ENCODE peak calls at places on chromosomes 11 and 22, in eight cellular contexts. A is astrocyte of the spinal cord, I is endodermal cell, R is pancreas, W is GM06990, L is PC-9, T is epithelial cell of proximal tubule, M is HL-60. J is an unnamed sample.

GRCh38 chr11:9527481-9528140 is 45.9 kb upstream of the WEE1 start:
- DNase-seq in T (no peak), W (no peak), I (no peak), A (peak), M (no peak), L (peak), R (no peak), J (no peak)

GRCh38 chr11:35064114-35064800 is 74.7 kb upstream of the CD44 start:
- DNase-seq in M (no peak), I (no peak), W (no peak), T (no peak), R (no peak), L (no peak), A (peak), J (no peak)

GRCh38 chr22:44279059-44279340 is 33.8 kb downstream of the SHISAL1 start:
- DNase-seq in W (no peak), A (no peak), T (no peak), R (no peak), I (no peak), M (no peak), L (no peak), J (no peak)

GRCh38 chr11:24820541-24820940 is 323.7 kb downstream of the LUZP2 start:
- DNase-seq in R (no peak), I (no peak), L (no peak), T (no peak), M (no peak), A (no peak), W (no peak), J (no peak)

GRCh38 chr11:129778877-129779276 is 36.8 kb upstream of the TMEM45B start:
- DNase-seq in W (no peak), I (no peak), A (no peak), M (no peak), R (no peak), L (no peak), T (no peak), J (no peak)

GRCh38 chr22:40020956-40021355 is 26.2 kb downstream of the FAM83F start:
- DNase-seq in M (no peak), W (no peak), A (no peak), L (no peak), R (no peak), I (no peak), T (no peak), J (no peak)

GRCh38 chr11:25991476-25991875 is 340.5 kb upstream of the ANO3 start:
- DNase-seq in A (no peak), R (no peak), M (no peak), T (no peak), L (no peak), W (no peak), I (no peak), J (no peak)

GRCh38 chr11:90774727-90775572 is 552.1 kb upstream of the CHORDC1 start:
- DNase-seq in W (no peak), A (no peak), T (no peak), L (no peak), R (no peak), I (peak), M (no peak), J (no peak)

GRCh38 chr22:43126506-43127165 is 16.1 kb downstream of the BIK start:
- DNase-seq in M (no peak), W (no peak), R (no peak), L (peak), I (peak), A (peak), T (peak), J (no peak)

GRCh38 chr11:68038718-68039525 is at the start of gene TCIRG1:
- DNase-seq in R (peak), T (no peak), L (peak), I (peak), M (peak), W (peak), A (peak), J (peak)

GRCh38 chr11:6646040-6646439 is 9.6 kb downstream of the DCHS1 start:
- DNase-seq in T (no peak), R (peak), I (peak), L (no peak), W (peak), M (peak), A (peak), J (no peak)

GRCh38 chr11:575324-575995 is 810 bp upstream of the PHRF1 start:
- DNase-seq in A (peak), L (no peak), T (no peak), I (peak), R (peak), W (peak), M (no peak), J (peak)

GRCh38 chr22:47159592-47159991 is 397.1 kb downstream of the TBC1D22A start:
- DNase-seq in T (no peak), R (no peak), W (no peak), I (no peak), A (no peak), M (no peak), L (no peak), J (no peak)

GRCh38 chr11:91972665-91973266 is 251.9 kb upstream of the FAT3 start:
- DNase-seq in I (no peak), W (no peak), R (peak), T (peak), M (no peak), A (no peak), L (no peak), J (no peak)

GRCh38 chr11:126808851-126809250 is 191.7 kb downstream of the KIRREL3 start:
- DNase-seq in M (no peak), W (no peak), L (no peak), I (no peak), T (no peak), R (no peak), A (peak), J (no peak)

GRCh38 chr11:4511846-4512245 is 29.4 kb downstream of the OR52K1 start:
- DNase-seq in M (no peak), I (no peak), A (no peak), T (no peak), L (no peak), W (no peak), R (no peak), J (no peak)

GRCh38 chr11:36411202-36411640 is 98.9 kb downstream of the TRAF6 start:
- DNase-seq in W (peak), L (no peak), A (no peak), M (peak), R (no peak), T (no peak), I (no peak), J (no peak)

GRCh38 chr11:59918987-59919589 is 19.1 kb upstream of the OOSP1 start:
- DNase-seq in A (peak), M (peak), W (no peak), R (no peak), I (peak), L (peak), T (no peak), J (peak)

GRCh38 chr11:115103921-115104320 is 400.3 kb downstream of the CADM1 start:
- DNase-seq in W (no peak), A (no peak), M (no peak), I (no peak), T (no peak), R (no peak), L (no peak), J (no peak)

DNA sequence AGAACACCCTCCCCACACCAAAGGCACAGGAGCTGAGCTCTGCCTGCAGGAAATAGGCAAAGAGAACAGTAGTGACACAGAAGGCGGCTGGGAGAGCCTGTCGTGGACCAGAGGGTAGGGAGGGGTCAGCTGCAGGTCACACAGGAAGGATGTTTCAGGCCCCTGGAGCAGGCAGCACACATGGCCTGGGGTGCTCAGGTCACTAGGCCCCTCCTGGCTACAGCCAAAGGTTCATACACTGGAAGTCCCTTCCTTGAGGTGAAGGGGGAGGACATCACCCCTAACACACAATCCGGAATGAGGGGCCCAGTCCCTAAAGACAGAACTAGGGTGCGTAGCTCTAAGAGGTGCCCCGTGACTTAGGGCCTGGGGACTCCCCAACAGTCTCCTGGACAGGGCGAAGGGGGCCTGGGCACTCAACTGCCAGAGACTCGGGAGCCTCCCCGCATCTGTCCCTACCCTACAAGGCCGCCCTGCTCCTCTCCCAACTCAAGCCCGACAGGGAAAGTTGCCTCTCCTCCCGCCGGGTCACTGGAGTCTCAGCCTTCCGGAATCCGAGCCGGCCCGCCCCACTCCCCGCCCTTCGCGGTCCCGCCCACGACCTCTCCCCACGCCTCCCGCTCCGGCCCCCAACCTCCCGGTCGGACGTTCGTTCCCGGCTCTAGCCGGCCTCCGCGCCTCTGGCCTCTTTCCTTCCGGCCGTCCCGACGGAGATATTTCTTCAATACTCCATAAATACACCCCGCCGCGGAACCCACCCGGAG is at the start of gene CYB5R2:
- DNase-seq in R (peak), M (no peak), W (peak), A (no peak), T (no peak), I (peak), L (no peak), J (no peak)
- H3K4me3 ChIP-seq in R (peak), M (no peak), W (peak), A (peak), T (peak), I (peak), L (no peak), J (peak)

GRCh38 chr11:123235117-123235686 is 40.2 kb upstream of the CLMP start:
- DNase-seq in W (peak), M (no peak), R (peak), L (no peak), A (no peak), I (peak), T (no peak), J (peak)
- TF ChIP-seq CTCF in W (peak), M (peak), R (peak), L (peak), A (peak), I (peak), T (peak), J (peak)

GRCh38 chr11:27472398-27473016 is at the start of gene LGR4:
- DNase-seq in W (peak), L (peak), T (peak), M (peak), I (peak), A (peak), R (peak), J (peak)

GRCh38 chr11:27470166-27470565 is 2.4 kb downstream of the LGR4 start:
- DNase-seq in M (no peak), I (no peak), W (no peak), L (no peak), A (no peak), T (no peak), R (no peak), J (no peak)

GRCh38 chr11:27471588-27472397 is 797 bp downstream of the LGR4 start:
- DNase-seq in I (peak), M (peak), L (no peak), R (peak), W (peak), T (no peak), A (no peak), J (no peak)

GRCh38 chr11:27469333-27469680 is 3.3 kb downstream of the LGR4 start:
- DNase-seq in R (no peak), I (no peak), T (no peak), M (no peak), L (no peak), A (no peak), W (no peak), J (no peak)

GRCh38 chr11:27471067-27471587 is 1.5 kb downstream of the LGR4 start:
- DNase-seq in L (peak), R (no peak), M (no peak), I (peak), W (no peak), A (no peak), T (no peak), J (no peak)
- H3K4me3 ChIP-seq in L (peak), R (peak), M (peak), I (peak), W (peak), A (peak), T (peak), J (peak)

GRCh38 chr22:26753125-26753862 is 95.9 kb downstream of the MIAT start:
- DNase-seq in A (no peak), I (no peak), L (no peak), W (no peak), R (no peak), M (no peak), T (no peak), J (no peak)
- TF ChIP-seq CTCF in A (peak), I (peak), L (no peak), W (peak), R (no peak), M (no peak), T (peak), J (no peak)

DNA sequence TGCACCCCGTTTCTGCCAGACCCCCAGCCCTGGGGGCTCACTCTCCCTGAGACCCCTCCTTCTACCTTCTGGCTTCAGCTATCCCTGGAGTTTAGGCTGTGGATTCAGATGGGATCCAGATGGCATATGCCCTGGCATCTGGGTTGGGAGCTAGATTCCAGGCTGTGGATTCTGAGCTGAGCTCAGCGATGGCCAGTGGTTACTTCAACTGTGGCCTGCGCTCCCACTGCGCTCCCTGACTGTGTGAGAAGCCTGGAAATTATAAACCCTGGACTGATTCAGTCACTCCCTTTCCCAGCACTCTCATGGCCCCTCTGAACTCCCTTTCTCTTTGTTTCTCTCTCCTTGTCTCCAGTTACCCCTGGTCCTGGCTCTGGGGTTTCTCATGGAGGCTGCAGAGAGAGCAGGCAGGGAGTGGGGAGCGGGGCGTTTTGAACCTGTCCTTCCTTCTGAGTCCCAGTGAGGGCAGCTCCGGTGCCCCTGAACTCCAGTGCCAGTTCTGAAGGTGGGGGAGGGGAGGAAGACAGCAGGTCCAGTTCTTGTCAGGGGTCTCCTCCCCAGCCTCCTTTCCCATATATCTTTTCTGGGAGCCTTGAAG is 4.8 kb downstream of the ARHGEF17 start:
- DNase-seq in A (peak), R (no peak), I (no peak), T (no peak), L (no peak), W (no peak), M (no peak), J (no peak)
- H3K4me3 ChIP-seq in A (peak), R (no peak), I (peak), T (peak), L (no peak), W (no peak), M (no peak), J (no peak)

GRCh38 chr22:38504731-38505594 is 1.1 kb downstream of the DDX17 start:
- DNase-seq in W (peak), I (peak), L (peak), M (peak), R (peak), A (no peak), T (no peak), J (no peak)
- TF ChIP-seq CTCF in W (no peak), I (no peak), L (no peak), M (no peak), R (no peak), A (no peak), T (no peak), J (peak)

GRCh38 chr11:12678092-12678491 is 3.9 kb downstream of the TEAD1 start:
- DNase-seq in W (no peak), M (no peak), T (no peak), R (no peak), A (peak), I (no peak), L (no peak), J (no peak)

GRCh38 chr11:12674571-12674935 is 332 bp downstream of the TEAD1 start:
- DNase-seq in M (no peak), T (no peak), A (no peak), W (no peak), L (no peak), R (peak), I (no peak), J (no peak)

GRCh38 chr11:12677131-12677530 is 2.9 kb downstream of the TEAD1 start:
- DNase-seq in A (peak), T (no peak), L (no peak), I (peak), M (no peak), R (no peak), W (no peak), J (no peak)

GRCh38 chr11:12674936-12675696 is 895 bp downstream of the TEAD1 start:
- DNase-seq in R (peak), W (no peak), M (no peak), I (peak), A (peak), L (no peak), T (no peak), J (no peak)

DNA sequence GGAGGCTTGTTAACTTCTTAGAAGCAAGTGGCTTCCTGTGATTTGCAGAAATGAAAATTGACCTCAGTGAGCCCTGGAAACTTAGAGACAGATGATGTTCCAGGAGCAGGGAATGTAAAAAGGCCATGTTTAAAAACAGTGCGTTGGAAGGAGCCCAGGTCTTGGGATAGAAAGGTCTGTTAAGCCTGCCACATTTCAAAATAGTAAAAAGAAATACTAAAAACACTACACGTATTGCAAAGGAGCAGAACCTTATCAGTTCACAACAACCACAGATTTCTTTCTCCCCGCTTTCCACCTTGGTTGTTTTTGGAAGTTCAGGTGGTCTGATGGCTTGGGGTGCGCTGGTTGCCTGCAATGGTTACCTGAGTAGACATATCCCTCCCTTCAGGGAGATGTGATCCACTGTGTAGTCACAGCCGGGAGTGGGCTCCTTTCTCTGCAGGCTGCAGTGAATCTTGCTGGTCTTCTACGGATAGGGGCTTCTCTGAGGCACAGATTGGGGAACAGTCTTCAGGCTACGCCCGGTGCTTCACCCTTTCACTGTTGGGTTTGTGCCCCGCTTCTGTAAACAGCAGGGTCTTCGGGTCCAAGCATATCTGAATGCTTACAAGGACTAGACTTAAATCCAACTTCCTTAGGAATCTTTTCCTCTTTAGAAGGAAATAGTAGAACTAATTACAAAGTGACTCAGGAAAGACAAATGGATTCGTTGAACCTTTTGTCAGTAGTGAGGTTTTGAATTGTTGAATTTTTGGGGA is 1.9 kb downstream of the TEAD1 start:
- DNase-seq in I (peak), L (no peak), M (no peak), T (no peak), A (peak), R (no peak), W (no peak), J (no peak)
- H3K4me3 ChIP-seq in I (peak), L (peak), M (no peak), T (peak), A (peak), R (peak), W (no peak), J (no peak)

GRCh38 chr11:17036666-17037658 is 22.7 kb upstream of the PLEKHA7 start:
- DNase-seq in R (no peak), A (no peak), M (peak), T (no peak), I (peak), W (no peak), L (no peak), J (no peak)
- TF ChIP-seq CTCF in R (no peak), A (no peak), M (no peak), T (peak), I (peak), W (peak), L (no peak), J (no peak)

GRCh38 chr11:119726150-119726553 is 2.8 kb downstream of the NECTIN1 start:
- DNase-seq in A (no peak), R (peak), T (no peak), W (no peak), I (peak), L (no peak), M (no peak), J (no peak)
- H3K4me3 ChIP-seq in A (no peak), R (no peak), T (no peak), W (no peak), I (peak), L (no peak), M (no peak), J (no peak)

J was measured in LNCaP clone FGC.